ENCODE peak calls at places on chromosomes 2 and 18, in eight cellular contexts. Q is NCI-H1417; I is naive thymus-derived CD8-positive, alpha-beta T cell; Y is GM23338; J is activated naive CD8-positive, alpha-beta T cell treated with anti-CD3 and anti-CD28 coated beads, Interleukin-2, amount 50 U/mL, for 16 hours; F is hippocampal formation; W is germinal center; U is retina. L is an unnamed sample.

GRCh38 chr2:31523871-31524492 is 56.8 kb downstream of the SRD5A2 start:
- DNase-seq in W (peak), Y (peak), F (no peak), U (peak), J (peak), Q (peak), I (peak), L (no peak)

GRCh38 chr2:3535794-3536681 is 16.7 kb upstream of the ADI1 start:
- DNase-seq in Q (no peak), U (no peak), J (no peak), F (no peak), W (no peak), I (no peak), Y (no peak), L (no peak)

GRCh38 chr2:171957061-171957460 is 34.8 kb downstream of the HAT1 start:
- DNase-seq in J (no peak), Q (peak), W (no peak), Y (peak), F (no peak), U (no peak), I (no peak), L (no peak)

GRCh38 chr2:215817046-215817445 is 196.3 kb downstream of the MREG start:
- DNase-seq in Y (no peak), Q (no peak), J (no peak), U (no peak), I (no peak), F (no peak), W (no peak), L (no peak)

GRCh38 chr2:47569658-47570398 is 166.9 kb downstream of the MSH2 start:
- DNase-seq in W (peak), U (peak), Q (peak), I (no peak), Y (peak), J (no peak), F (no peak), L (no peak)

GRCh38 chr2:43298496-43298895 is 72.1 kb upstream of the ZFP36L2 start:
- DNase-seq in Y (no peak), J (no peak), W (no peak), U (no peak), F (no peak), Q (no peak), I (no peak), L (no peak)

GRCh38 chr2:15458277-15458676 is 102.9 kb downstream of the NBAS start:
- DNase-seq in W (no peak), J (no peak), Y (no peak), F (no peak), Q (no peak), I (no peak), U (no peak), L (no peak)

GRCh38 chr2:8225257-8225656 is 456.6 kb upstream of the ID2 start:
- DNase-seq in I (no peak), Q (no peak), Y (no peak), J (no peak), W (no peak), U (no peak), F (no peak), L (no peak)

GRCh38 chr18:64233855-64234254 is 85.0 kb upstream of the LINC00305 start:
- DNase-seq in Y (no peak), I (no peak), U (no peak), F (no peak), Q (no peak), W (no peak), J (no peak), L (no peak)

GRCh38 chr2:208012449-208012848 is 12.9 kb downstream of the PLEKHM3 start:
- DNase-seq in W (no peak), U (no peak), F (no peak), J (no peak), I (no peak), Q (no peak), Y (no peak), L (no peak)

GRCh38 chr2:72127401-72128058 is 20.1 kb downstream of the CYP26B1 start:
- DNase-seq in Q (no peak), I (no peak), J (no peak), Y (no peak), U (no peak), F (no peak), W (no peak), L (no peak)

GRCh38 chr2:113214141-113214540 is 40.4 kb downstream of the PSD4 start:
- DNase-seq in I (no peak), J (no peak), U (no peak), Q (no peak), F (no peak), Y (no peak), W (no peak), L (no peak)

L was measured in upper lobe of right lung.